ENCODE peak calls at places on chromosomes 13 and 19, in nine cellular contexts. One of them, this sample, is unnamed.

GRCh38 chr13:96958286-96958891 is 35.9 kb downstream of the OXGR1 start:
- DNase-seq in AG09309: no peak
- DNase-seq in sigmoid colon: no peak
- DNase-seq in PC-3: peak
- DNase-seq in heart left ventricle: no peak
- DNase-seq in stomach: peak
- DNase-seq in BE2C: peak
- DNase-seq in upper lobe of right lung: no peak
- DNase-seq in NB4: peak
- DNase-seq in this sample: no peak

GRCh38 chr13:75704194-75704941 is 68.2 kb downstream of the LMO7 start:
- DNase-seq in stomach: no peak
- DNase-seq in NB4: no peak
- DNase-seq in sigmoid colon: no peak
- DNase-seq in upper lobe of right lung: no peak
- DNase-seq in heart left ventricle: no peak
- DNase-seq in AG09309: no peak
- DNase-seq in BE2C: no peak
- DNase-seq in PC-3: peak
- DNase-seq in this sample: no peak

GRCh38 chr19:45423589-45424190 is at the start of gene ERCC1:
- DNase-seq in stomach: peak
- DNase-seq in PC-3: peak
- DNase-seq in upper lobe of right lung: peak
- DNase-seq in AG09309: peak
- DNase-seq in sigmoid colon: peak
- DNase-seq in heart left ventricle: peak
- DNase-seq in NB4: peak
- DNase-seq in BE2C: peak
- DNase-seq in this sample: no peak

GRCh38 chr19:3554254-3555083 is 2.9 kb downstream of the MFSD12 start:
- DNase-seq in BE2C: no peak
- DNase-seq in upper lobe of right lung: no peak
- DNase-seq in NB4: no peak
- DNase-seq in sigmoid colon: no peak
- DNase-seq in AG09309: no peak
- DNase-seq in heart left ventricle: no peak
- DNase-seq in stomach: no peak
- DNase-seq in PC-3: no peak
- DNase-seq in this sample: no peak

GRCh38 chr19:10431254-10431942 is 11.1 kb downstream of the PDE4A start:
- DNase-seq in stomach: peak
- DNase-seq in upper lobe of right lung: peak
- DNase-seq in NB4: peak
- DNase-seq in sigmoid colon: peak
- DNase-seq in heart left ventricle: no peak
- DNase-seq in AG09309: no peak
- DNase-seq in PC-3: peak
- DNase-seq in BE2C: no peak
- DNase-seq in this sample: peak

GRCh38 chr19:41588497-41589209 is 12.7 kb downstream of the CEACAM21 start:
- DNase-seq in upper lobe of right lung: no peak
- DNase-seq in heart left ventricle: no peak
- DNase-seq in NB4: peak
- DNase-seq in BE2C: no peak
- DNase-seq in stomach: no peak
- DNase-seq in PC-3: peak
- DNase-seq in sigmoid colon: no peak
- DNase-seq in AG09309: no peak
- DNase-seq in this sample: no peak

GRCh38 chr19:55172741-55173140 is 6.3 kb upstream of the DNAAF3 start:
- DNase-seq in sigmoid colon: no peak
- DNase-seq in BE2C: no peak
- DNase-seq in heart left ventricle: no peak
- DNase-seq in NB4: no peak
- DNase-seq in PC-3: peak
- DNase-seq in upper lobe of right lung: no peak
- DNase-seq in AG09309: peak
- DNase-seq in stomach: no peak
- DNase-seq in this sample: no peak

GRCh38 chr13:44048326-44048725 is 168.6 kb downstream of the LACC1 start:
- DNase-seq in BE2C: no peak
- DNase-seq in sigmoid colon: no peak
- DNase-seq in stomach: no peak
- DNase-seq in PC-3: peak
- DNase-seq in heart left ventricle: no peak
- DNase-seq in upper lobe of right lung: no peak
- DNase-seq in AG09309: no peak
- DNase-seq in NB4: peak
- DNase-seq in this sample: no peak

GRCh38 chr13:21971662-21972635 is 301.1 kb downstream of the FGF9 start:
- DNase-seq in sigmoid colon: no peak
- DNase-seq in stomach: no peak
- DNase-seq in BE2C: no peak
- DNase-seq in heart left ventricle: no peak
- DNase-seq in PC-3: no peak
- DNase-seq in AG09309: no peak
- DNase-seq in upper lobe of right lung: no peak
- DNase-seq in NB4: no peak
- DNase-seq in this sample: no peak

GRCh38 chr13:18212873-18213272 is 968.8 kb downstream of the TUBA3C start:
- DNase-seq in sigmoid colon: no peak
- DNase-seq in heart left ventricle: no peak
- DNase-seq in upper lobe of right lung: no peak
- DNase-seq in PC-3: no peak
- DNase-seq in NB4: no peak
- DNase-seq in BE2C: no peak
- DNase-seq in stomach: no peak
- DNase-seq in AG09309: no peak
- DNase-seq in this sample: no peak

GRCh38 chr19:39409886-39410619 is 2.4 kb upstream of the PLEKHG2 start:
- DNase-seq in NB4: peak
- DNase-seq in heart left ventricle: peak
- DNase-seq in PC-3: no peak
- DNase-seq in stomach: peak
- DNase-seq in sigmoid colon: peak
- DNase-seq in upper lobe of right lung: peak
- DNase-seq in BE2C: peak
- DNase-seq in AG09309: no peak
- DNase-seq in this sample: peak

GRCh38 chr19:5864013-5864720 is 6.2 kb downstream of the FUT5 start:
- DNase-seq in heart left ventricle: no peak
- DNase-seq in stomach: no peak
- DNase-seq in sigmoid colon: no peak
- DNase-seq in AG09309: no peak
- DNase-seq in BE2C: no peak
- DNase-seq in upper lobe of right lung: no peak
- DNase-seq in NB4: no peak
- DNase-seq in PC-3: no peak
- DNase-seq in this sample: no peak

GRCh38 chr19:5865772-5866171 is 4.6 kb downstream of the FUT5 start:
- DNase-seq in AG09309: no peak
- DNase-seq in sigmoid colon: no peak
- DNase-seq in NB4: no peak
- DNase-seq in BE2C: no peak
- DNase-seq in PC-3: no peak
- DNase-seq in heart left ventricle: no peak
- DNase-seq in stomach: no peak
- DNase-seq in upper lobe of right lung: no peak
- DNase-seq in this sample: no peak

GRCh38 chr19:5863030-5863665 is 7.2 kb downstream of the FUT5 start:
- DNase-seq in heart left ventricle: no peak
- DNase-seq in PC-3: no peak
- DNase-seq in AG09309: no peak
- DNase-seq in BE2C: no peak
- DNase-seq in stomach: no peak
- DNase-seq in upper lobe of right lung: no peak
- DNase-seq in sigmoid colon: no peak
- DNase-seq in NB4: no peak
- DNase-seq in this sample: no peak

GRCh38 chr19:5867201-5868136 is 2.9 kb downstream of the FUT5 start:
- DNase-seq in upper lobe of right lung: no peak
- DNase-seq in PC-3: no peak
- DNase-seq in NB4: no peak
- DNase-seq in AG09309: no peak
- DNase-seq in heart left ventricle: no peak
- DNase-seq in stomach: no peak
- DNase-seq in sigmoid colon: no peak
- DNase-seq in BE2C: no peak
- DNase-seq in this sample: no peak

GRCh38 chr19:5864725-5865486 is 5.4 kb downstream of the FUT5 start:
- DNase-seq in BE2C: no peak
- DNase-seq in heart left ventricle: no peak
- DNase-seq in AG09309: no peak
- DNase-seq in upper lobe of right lung: no peak
- DNase-seq in NB4: no peak
- DNase-seq in sigmoid colon: no peak
- DNase-seq in stomach: no peak
- DNase-seq in PC-3: no peak
- DNase-seq in this sample: no peak
- TF ChIP-seq CTCF in BE2C: peak
- TF ChIP-seq CTCF in heart left ventricle: no peak
- TF ChIP-seq CTCF in AG09309: peak
- TF ChIP-seq CTCF in upper lobe of right lung: no peak
- TF ChIP-seq CTCF in NB4: no peak
- TF ChIP-seq CTCF in sigmoid colon: no peak
- TF ChIP-seq CTCF in stomach: no peak
- TF ChIP-seq CTCF in PC-3: peak
- TF ChIP-seq CTCF in this sample: no peak

DNA sequence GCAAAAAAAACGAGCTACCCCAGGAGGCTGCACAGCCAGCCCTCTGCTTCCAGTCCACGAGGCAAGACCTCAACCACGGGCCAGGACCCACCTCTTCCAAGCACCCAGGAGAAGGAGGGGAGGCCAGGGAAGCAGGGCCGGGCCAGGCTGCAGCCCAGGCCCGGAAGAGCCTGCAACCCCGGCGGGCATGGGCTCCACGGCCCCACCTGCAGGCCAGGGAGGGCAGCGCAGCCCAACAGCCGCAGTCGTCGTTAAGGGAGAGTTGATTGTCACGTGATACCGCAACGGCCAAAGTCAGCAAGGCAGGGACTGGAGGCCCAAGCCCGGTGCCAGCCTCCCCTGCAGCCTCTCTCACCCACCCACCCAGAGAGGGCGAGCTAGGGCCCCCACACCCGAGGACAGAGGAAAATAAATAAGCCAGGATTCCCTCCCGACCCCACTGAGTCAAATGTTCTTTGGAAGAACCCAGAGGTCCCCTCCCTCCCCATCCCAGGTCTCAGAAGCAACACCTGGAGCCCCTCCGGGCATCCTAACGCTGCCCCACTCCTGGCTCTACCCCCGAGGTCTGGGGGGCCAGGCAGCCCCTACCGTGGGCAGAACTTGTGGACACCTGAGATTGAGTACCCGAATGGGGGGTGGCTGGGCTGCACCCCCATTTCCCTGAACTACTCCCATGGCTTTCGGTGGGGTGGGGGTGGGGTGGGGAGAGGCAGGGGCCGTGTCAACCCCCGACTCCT is 5.2 kb upstream of the REXO1 start:
- DNase-seq in PC-3: peak
- DNase-seq in upper lobe of right lung: peak
- DNase-seq in stomach: peak
- DNase-seq in BE2C: peak
- DNase-seq in NB4: peak
- DNase-seq in sigmoid colon: peak
- DNase-seq in heart left ventricle: peak
- DNase-seq in AG09309: no peak
- DNase-seq in this sample: no peak
- H3K4me3 ChIP-seq in PC-3: no peak
- H3K4me3 ChIP-seq in upper lobe of right lung: no peak
- H3K4me3 ChIP-seq in stomach: no peak
- H3K4me3 ChIP-seq in BE2C: no peak
- H3K4me3 ChIP-seq in NB4: no peak
- H3K4me3 ChIP-seq in sigmoid colon: no peak
- H3K4me3 ChIP-seq in heart left ventricle: no peak
- H3K4me3 ChIP-seq in AG09309: no peak
- H3K4me3 ChIP-seq in this sample: no peak

GRCh38 chr13:99766641-99767045 is 204.9 kb downstream of the ZIC5 start:
- DNase-seq in upper lobe of right lung: no peak
- DNase-seq in heart left ventricle: no peak
- DNase-seq in AG09309: no peak
- DNase-seq in NB4: no peak
- DNase-seq in PC-3: no peak
- DNase-seq in BE2C: peak
- DNase-seq in stomach: no peak
- DNase-seq in sigmoid colon: no peak
- DNase-seq in this sample: no peak
- TF ChIP-seq CTCF in upper lobe of right lung: no peak
- TF ChIP-seq CTCF in heart left ventricle: no peak
- TF ChIP-seq CTCF in AG09309: peak
- TF ChIP-seq CTCF in NB4: no peak
- TF ChIP-seq CTCF in PC-3: no peak
- TF ChIP-seq CTCF in BE2C: peak
- TF ChIP-seq CTCF in stomach: no peak
- TF ChIP-seq CTCF in sigmoid colon: no peak
- TF ChIP-seq CTCF in this sample: no peak

DNA sequence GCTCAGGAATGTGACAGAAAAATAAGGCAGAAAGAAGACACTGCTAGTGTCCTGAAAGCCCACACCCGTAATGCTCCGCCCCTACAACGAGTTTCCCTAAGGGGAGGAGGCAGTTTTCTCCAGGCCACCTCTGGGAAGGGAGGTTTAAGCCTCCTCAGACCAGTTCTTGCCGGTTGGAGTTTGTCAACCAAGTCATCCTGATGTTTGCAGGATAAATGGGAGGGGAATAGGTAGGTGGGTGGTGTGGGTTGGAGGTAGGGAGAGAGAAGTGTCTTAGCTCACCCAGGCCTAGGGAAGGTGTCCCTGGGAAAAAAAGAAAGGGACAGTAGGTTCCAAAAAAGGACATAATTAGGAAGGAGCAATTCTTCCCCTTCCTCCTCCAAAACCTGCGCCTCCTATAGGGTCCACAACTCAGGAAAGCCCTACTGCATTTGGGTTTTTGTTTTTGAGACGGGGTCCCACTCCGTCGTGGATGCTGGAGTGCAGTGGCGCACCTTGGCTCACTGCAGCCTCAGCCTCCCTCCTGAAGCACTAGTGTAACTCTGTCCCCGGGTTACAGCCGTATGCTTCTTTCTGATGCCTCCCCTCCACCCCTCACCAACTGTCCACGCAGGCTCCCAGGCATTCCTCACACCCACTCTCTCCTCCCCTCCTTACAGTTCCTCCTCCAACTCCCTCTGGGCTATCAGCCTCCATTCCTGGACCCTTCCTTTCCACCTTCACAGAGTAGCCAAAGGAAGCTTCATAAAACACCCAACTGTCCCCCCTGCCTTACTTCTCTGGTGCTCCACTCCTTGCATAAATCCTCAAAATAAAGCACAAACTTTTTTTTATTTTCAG is 2.0 kb upstream of the SERTAD3 start:
- DNase-seq in AG09309: no peak
- DNase-seq in upper lobe of right lung: no peak
- DNase-seq in sigmoid colon: no peak
- DNase-seq in PC-3: peak
- DNase-seq in heart left ventricle: no peak
- DNase-seq in NB4: no peak
- DNase-seq in stomach: no peak
- DNase-seq in BE2C: no peak
- DNase-seq in this sample: no peak
- H3K4me3 ChIP-seq in AG09309: no peak
- H3K4me3 ChIP-seq in upper lobe of right lung: no peak
- H3K4me3 ChIP-seq in sigmoid colon: no peak
- H3K4me3 ChIP-seq in PC-3: no peak
- H3K4me3 ChIP-seq in heart left ventricle: no peak
- H3K4me3 ChIP-seq in NB4: no peak
- H3K4me3 ChIP-seq in stomach: no peak
- H3K4me3 ChIP-seq in BE2C: no peak
- H3K4me3 ChIP-seq in this sample: no peak

This sample was measured in uterus.